ENCODE peak calls at places on chromosomes 4 and X, in four cellular contexts. One of them, this sample, is unnamed.

GRCh38 chrX:46574337-46574940 is 874 bp downstream of the CHST7 start:
- DNase-seq in body of pancreas: peak
- DNase-seq in colonic mucosa: no peak
- DNase-seq in heart right ventricle: peak
- DNase-seq in this sample: peak

GRCh38 chr4:129239088-129239487 is 143.1 kb downstream of the C4orf33 start:
- DNase-seq in colonic mucosa: peak
- DNase-seq in heart right ventricle: no peak
- DNase-seq in body of pancreas: peak
- DNase-seq in this sample: no peak

GRCh38 chrX:16278927-16279326 is 111.6 kb downstream of the MAGEB17 start:
- DNase-seq in heart right ventricle: no peak
- DNase-seq in colonic mucosa: peak
- DNase-seq in body of pancreas: no peak
- DNase-seq in this sample: no peak

GRCh38 chr4:65450899-65451298 is 219.4 kb downstream of the EPHA5 start:
- DNase-seq in heart right ventricle: no peak
- DNase-seq in colonic mucosa: no peak
- DNase-seq in body of pancreas: no peak
- DNase-seq in this sample: no peak

GRCh38 chr4:76779740-76780459 is 118.0 kb downstream of the SOWAHB start:
- DNase-seq in body of pancreas: no peak
- DNase-seq in heart right ventricle: no peak
- DNase-seq in colonic mucosa: no peak
- DNase-seq in this sample: no peak

GRCh38 chr4:15695240-15695699 is 7.6 kb upstream of the BST1 start:
- DNase-seq in heart right ventricle: no peak
- DNase-seq in colonic mucosa: no peak
- DNase-seq in body of pancreas: no peak
- DNase-seq in this sample: peak

GRCh38 chr4:5712517-5712916 is 1.5 kb downstream of the EVC start:
- DNase-seq in heart right ventricle: no peak
- DNase-seq in body of pancreas: no peak
- DNase-seq in colonic mucosa: no peak
- DNase-seq in this sample: peak

GRCh38 chr4:87112063-87112462 is 108.4 kb downstream of the KLHL8 start:
- DNase-seq in heart right ventricle: no peak
- DNase-seq in body of pancreas: no peak
- DNase-seq in colonic mucosa: no peak
- DNase-seq in this sample: no peak

GRCh38 chrX:52271212-52271611 is 86.5 kb downstream of the MAGED4 start:
- DNase-seq in body of pancreas: peak
- DNase-seq in heart right ventricle: no peak
- DNase-seq in colonic mucosa: no peak
- DNase-seq in this sample: peak

GRCh38 chr4:71025654-71026053 is 32.2 kb downstream of the DCK start:
- DNase-seq in heart right ventricle: no peak
- DNase-seq in body of pancreas: no peak
- DNase-seq in colonic mucosa: no peak
- DNase-seq in this sample: no peak

GRCh38 chr4:155038459-155038858 is 170.0 kb upstream of the NPY2R start:
- DNase-seq in heart right ventricle: no peak
- DNase-seq in colonic mucosa: no peak
- DNase-seq in body of pancreas: no peak
- DNase-seq in this sample: no peak

GRCh38 chr4:153220709-153221367 is 16.6 kb downstream of the TRIM2 start:
- DNase-seq in body of pancreas: no peak
- DNase-seq in colonic mucosa: no peak
- DNase-seq in heart right ventricle: no peak
- DNase-seq in this sample: no peak

GRCh38 chr4:53015681-53016080 is 153.6 kb downstream of the RASL11B start:
- DNase-seq in colonic mucosa: peak
- DNase-seq in heart right ventricle: no peak
- DNase-seq in body of pancreas: peak
- DNase-seq in this sample: no peak

GRCh38 chr4:155853189-155853588 is 12.9 kb downstream of the ASIC5 start:
- DNase-seq in body of pancreas: no peak
- DNase-seq in heart right ventricle: no peak
- DNase-seq in colonic mucosa: no peak
- DNase-seq in this sample: no peak

GRCh38 chrX:1807301-1807731 is 192.5 kb downstream of the ASMT start:
- DNase-seq in heart right ventricle: no peak
- DNase-seq in body of pancreas: no peak
- DNase-seq in colonic mucosa: no peak
- DNase-seq in this sample: peak
- H3K4me3 ChIP-seq in heart right ventricle: no peak
- H3K4me3 ChIP-seq in body of pancreas: no peak
- H3K4me3 ChIP-seq in colonic mucosa: no peak
- H3K4me3 ChIP-seq in this sample: no peak

GRCh38 chrX:40095588-40096394 is 2.0 kb downstream of the BCOR start:
- DNase-seq in heart right ventricle: peak
- DNase-seq in body of pancreas: peak
- DNase-seq in colonic mucosa: no peak
- DNase-seq in this sample: peak

GRCh38 chrX:40096395-40097091 is 1.2 kb downstream of the BCOR start:
- DNase-seq in heart right ventricle: peak
- DNase-seq in body of pancreas: peak
- DNase-seq in colonic mucosa: peak
- DNase-seq in this sample: peak

GRCh38 chrX:40094041-40094899 is 3.5 kb downstream of the BCOR start:
- DNase-seq in body of pancreas: peak
- DNase-seq in heart right ventricle: peak
- DNase-seq in colonic mucosa: peak
- DNase-seq in this sample: no peak

GRCh38 chrX:40093586-40093985 is 4.2 kb downstream of the BCOR start:
- DNase-seq in colonic mucosa: no peak
- DNase-seq in body of pancreas: no peak
- DNase-seq in heart right ventricle: no peak
- DNase-seq in this sample: no peak

GRCh38 chrX:40094900-40095587 is 2.7 kb downstream of the BCOR start:
- DNase-seq in colonic mucosa: no peak
- DNase-seq in heart right ventricle: no peak
- DNase-seq in body of pancreas: no peak
- DNase-seq in this sample: no peak
- H3K27ac ChIP-seq in colonic mucosa: no peak
- H3K27ac ChIP-seq in heart right ventricle: peak
- H3K27ac ChIP-seq in body of pancreas: peak
- H3K27ac ChIP-seq in this sample: no peak

DNA sequence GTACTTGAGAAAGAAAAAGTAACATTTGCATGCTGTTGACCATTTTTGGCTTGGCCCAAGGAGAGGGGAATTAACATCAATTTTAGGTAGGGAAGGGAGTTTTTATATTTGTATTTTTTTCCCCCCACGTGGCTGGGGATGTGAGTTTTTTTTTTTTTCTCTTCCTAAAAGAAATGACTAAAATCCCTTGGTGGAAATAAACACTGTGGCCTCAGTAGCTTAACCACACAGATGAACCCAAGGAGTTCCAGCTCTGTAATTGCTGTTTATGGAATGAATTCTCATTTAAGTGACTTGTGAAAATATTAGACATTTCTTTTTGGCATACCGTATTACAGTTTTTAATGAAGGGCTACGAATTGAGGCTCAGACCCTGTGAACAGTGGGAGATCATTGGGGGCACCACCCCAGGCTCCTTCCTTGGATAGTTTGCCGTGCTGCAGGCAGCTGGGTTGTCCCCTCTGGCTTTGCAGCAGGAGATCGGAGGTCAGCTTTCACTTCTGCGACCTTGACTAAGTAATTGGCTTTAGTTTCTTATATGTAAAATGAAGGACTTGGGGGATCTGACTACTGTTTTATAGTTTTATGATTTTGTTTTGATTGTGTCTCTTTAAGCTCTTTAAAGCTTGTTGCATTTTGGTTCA is 116.2 kb downstream of the ARHGAP10 start:
- DNase-seq in colonic mucosa: no peak
- DNase-seq in heart right ventricle: no peak
- DNase-seq in body of pancreas: no peak
- DNase-seq in this sample: no peak
- H3K4me3 ChIP-seq in colonic mucosa: no peak
- H3K4me3 ChIP-seq in heart right ventricle: no peak
- H3K4me3 ChIP-seq in body of pancreas: no peak
- H3K4me3 ChIP-seq in this sample: no peak

DNA sequence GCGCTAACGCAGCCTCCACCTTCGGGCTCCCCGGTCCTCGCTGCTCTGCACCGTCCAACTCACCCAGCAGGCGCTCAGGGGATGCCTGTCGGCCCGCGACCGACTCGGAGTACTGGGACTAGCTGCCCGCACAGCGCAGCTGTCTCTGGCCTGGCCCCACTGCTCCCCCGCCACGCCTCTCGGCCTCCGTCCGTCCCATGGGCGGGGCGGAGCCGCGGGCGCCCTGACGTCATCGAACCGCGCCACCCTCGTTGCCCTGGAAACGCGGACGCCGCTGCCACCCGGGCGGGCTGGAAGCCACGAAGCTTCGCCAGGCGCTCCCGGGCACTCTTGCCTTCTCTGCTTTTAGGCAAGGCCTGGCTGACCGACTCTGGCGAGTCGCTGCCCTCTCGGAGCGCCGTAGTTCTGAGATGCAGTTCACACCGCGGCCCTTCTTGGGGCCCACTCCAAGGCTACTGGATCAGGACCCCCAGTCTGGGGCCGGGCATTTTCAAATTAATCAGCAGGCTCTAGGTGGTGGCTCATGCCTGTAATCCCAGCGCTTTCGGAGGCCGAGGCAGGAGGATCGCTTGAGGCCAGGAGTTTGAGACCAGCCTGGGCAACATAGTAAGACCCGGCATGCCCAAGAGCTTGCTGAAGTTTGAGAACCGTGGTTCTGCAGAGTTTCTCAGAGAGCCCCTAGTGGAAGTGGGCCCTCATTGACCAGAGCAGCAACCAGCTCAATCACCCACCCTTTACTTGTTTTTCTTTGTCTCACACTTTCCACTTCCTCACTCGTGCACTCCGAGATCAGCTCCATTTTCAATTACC is 12.0 kb downstream of the ACOX3 start:
- DNase-seq in body of pancreas: peak
- DNase-seq in colonic mucosa: peak
- DNase-seq in heart right ventricle: peak
- DNase-seq in this sample: peak
- H3K27ac ChIP-seq in body of pancreas: peak
- H3K27ac ChIP-seq in colonic mucosa: peak
- H3K27ac ChIP-seq in heart right ventricle: peak
- H3K27ac ChIP-seq in this sample: peak

GRCh38 chr4:104490096-104490769 is 4.5 kb downstream of the CXXC4 start:
- DNase-seq in body of pancreas: peak
- DNase-seq in colonic mucosa: peak
- DNase-seq in heart right ventricle: no peak
- DNase-seq in this sample: no peak

GRCh38 chr4:104490770-104491395 is 3.8 kb downstream of the CXXC4 start:
- DNase-seq in colonic mucosa: peak
- DNase-seq in heart right ventricle: peak
- DNase-seq in body of pancreas: peak
- DNase-seq in this sample: peak

GRCh38 chr4:104493071-104493831 is 1.4 kb downstream of the CXXC4 start:
- DNase-seq in heart right ventricle: no peak
- DNase-seq in colonic mucosa: no peak
- DNase-seq in body of pancreas: no peak
- DNase-seq in this sample: no peak

GRCh38 chr4:104491396-104491821 is 3.3 kb downstream of the CXXC4 start:
- DNase-seq in heart right ventricle: peak
- DNase-seq in colonic mucosa: peak
- DNase-seq in body of pancreas: peak
- DNase-seq in this sample: no peak

GRCh38 chr4:104491826-104492771 is 2.6 kb downstream of the CXXC4 start:
- DNase-seq in heart right ventricle: no peak
- DNase-seq in colonic mucosa: peak
- DNase-seq in body of pancreas: peak
- DNase-seq in this sample: no peak
- H3K4me3 ChIP-seq in heart right ventricle: peak
- H3K4me3 ChIP-seq in colonic mucosa: peak
- H3K4me3 ChIP-seq in body of pancreas: peak
- H3K4me3 ChIP-seq in this sample: peak

GRCh38 chrX:120462370-120462769 is 6.7 kb downstream of the LAMP2 start:
- DNase-seq in heart right ventricle: no peak
- DNase-seq in colonic mucosa: no peak
- DNase-seq in body of pancreas: no peak
- DNase-seq in this sample: no peak

GRCh38 chrX:120459313-120459712 is 9.8 kb downstream of the LAMP2 start:
- DNase-seq in colonic mucosa: no peak
- DNase-seq in body of pancreas: no peak
- DNase-seq in heart right ventricle: no peak
- DNase-seq in this sample: no peak

GRCh38 chrX:120453985-120454384 is 15.1 kb downstream of the LAMP2 start:
- DNase-seq in colonic mucosa: no peak
- DNase-seq in body of pancreas: no peak
- DNase-seq in heart right ventricle: no peak
- DNase-seq in this sample: peak

GRCh38 chrX:120456973-120457372 is 12.1 kb downstream of the LAMP2 start:
- DNase-seq in colonic mucosa: no peak
- DNase-seq in heart right ventricle: no peak
- DNase-seq in body of pancreas: no peak
- DNase-seq in this sample: peak

DNA sequence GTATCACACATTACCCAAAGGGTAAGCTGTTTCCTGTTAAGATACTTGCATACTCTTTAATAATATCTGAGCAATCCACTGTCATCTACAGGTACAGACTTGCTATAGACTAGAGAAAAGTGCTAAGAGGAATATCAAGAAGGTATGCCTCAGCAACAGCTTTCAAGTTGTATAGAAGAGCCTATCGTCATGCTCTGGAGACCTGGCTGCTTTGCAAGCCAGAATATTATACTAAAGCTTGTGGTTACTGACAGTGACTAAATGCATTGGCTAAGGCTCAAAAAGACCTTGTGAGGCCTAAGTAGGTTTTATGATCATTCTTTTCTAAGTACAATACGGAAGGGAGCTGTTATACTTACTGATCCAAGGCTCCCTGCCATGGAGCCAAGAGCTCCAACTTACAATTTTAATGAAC is 11.3 kb downstream of the LAMP2 start:
- DNase-seq in colonic mucosa: no peak
- DNase-seq in heart right ventricle: no peak
- DNase-seq in body of pancreas: no peak
- DNase-seq in this sample: peak
- H3K27ac ChIP-seq in colonic mucosa: no peak
- H3K27ac ChIP-seq in heart right ventricle: no peak
- H3K27ac ChIP-seq in body of pancreas: no peak
- H3K27ac ChIP-seq in this sample: peak

DNA sequence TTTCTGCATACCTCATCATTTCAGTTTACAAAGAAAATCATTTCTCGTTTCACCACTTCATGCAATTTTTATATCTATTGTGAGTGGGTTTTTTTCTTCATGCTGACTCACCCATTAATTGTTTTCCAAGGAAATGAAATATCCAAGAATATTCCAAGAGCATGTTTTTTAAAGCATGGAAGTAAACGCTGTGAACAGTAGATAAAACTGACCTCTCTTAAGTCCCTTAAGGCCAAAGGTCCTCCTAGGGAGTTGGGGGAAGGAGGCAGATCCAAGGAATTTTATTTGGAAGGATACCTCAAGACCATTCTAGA is 2.6 kb upstream of the APBB2 start:
- DNase-seq in heart right ventricle: no peak
- DNase-seq in body of pancreas: no peak
- DNase-seq in colonic mucosa: no peak
- DNase-seq in this sample: no peak
- H3K4me3 ChIP-seq in heart right ventricle: peak
- H3K4me3 ChIP-seq in body of pancreas: peak
- H3K4me3 ChIP-seq in colonic mucosa: peak
- H3K4me3 ChIP-seq in this sample: peak